ENCODE peak calls at places on chromosomes 4 and X, in ten cellular contexts. One of them, this sample, is unnamed.

GRCh38 chrX:13226214-13226613 is 93.6 kb downstream of the ATXN3L start:
- DNase-seq in hippocampal formation: no peak
- DNase-seq in SK-N-DZ: no peak
- DNase-seq in A549: no peak
- DNase-seq in nucleus accumbens: no peak
- DNase-seq in heart left ventricle: no peak
- DNase-seq in activated CD8-positive, alpha-beta memory T cell treated with anti-CD3 and anti-CD28 coated beads for 48 hours: no peak
- DNase-seq in NCI-H2107: no peak
- DNase-seq in stimulated activated CD4-positive, alpha-beta T cell treated with anti-CD3 and anti-CD28 coated beads, Interleukin-4, amount 100 ng/mL, for 48 hours: no peak
- DNase-seq in CD4-positive, alpha-beta memory T cell: no peak
- DNase-seq in this sample: no peak

GRCh38 chr4:15654556-15655222 is 468 bp downstream of the FBXL5 start:
- DNase-seq in A549: peak; percentile 19
- DNase-seq in activated CD8-positive, alpha-beta memory T cell treated with anti-CD3 and anti-CD28 coated beads for 48 hours: peak; percentile 32
- DNase-seq in SK-N-DZ: peak; percentile 33
- DNase-seq in CD4-positive, alpha-beta memory T cell: no peak
- DNase-seq in heart left ventricle: peak; percentile 62
- DNase-seq in nucleus accumbens: peak; percentile 44
- DNase-seq in hippocampal formation: peak; percentile 57
- DNase-seq in stimulated activated CD4-positive, alpha-beta T cell treated with anti-CD3 and anti-CD28 coated beads, Interleukin-4, amount 100 ng/mL, for 48 hours: no peak
- DNase-seq in NCI-H2107: no peak
- DNase-seq in this sample: no peak

GRCh38 chr4:113645771-113646455 is 115.6 kb downstream of the CAMK2D start:
- DNase-seq in activated CD8-positive, alpha-beta memory T cell treated with anti-CD3 and anti-CD28 coated beads for 48 hours: no peak
- DNase-seq in NCI-H2107: no peak
- DNase-seq in hippocampal formation: no peak
- DNase-seq in A549: peak; percentile 94
- DNase-seq in CD4-positive, alpha-beta memory T cell: no peak
- DNase-seq in stimulated activated CD4-positive, alpha-beta T cell treated with anti-CD3 and anti-CD28 coated beads, Interleukin-4, amount 100 ng/mL, for 48 hours: no peak
- DNase-seq in nucleus accumbens: no peak
- DNase-seq in heart left ventricle: no peak
- DNase-seq in SK-N-DZ: no peak
- DNase-seq in this sample: no peak

GRCh38 chr4:153112071-153112460 is 92.2 kb upstream of the TRIM2 start:
- DNase-seq in activated CD8-positive, alpha-beta memory T cell treated with anti-CD3 and anti-CD28 coated beads for 48 hours: no peak
- DNase-seq in NCI-H2107: no peak
- DNase-seq in A549: no peak
- DNase-seq in heart left ventricle: no peak
- DNase-seq in CD4-positive, alpha-beta memory T cell: no peak
- DNase-seq in nucleus accumbens: no peak
- DNase-seq in stimulated activated CD4-positive, alpha-beta T cell treated with anti-CD3 and anti-CD28 coated beads, Interleukin-4, amount 100 ng/mL, for 48 hours: no peak
- DNase-seq in SK-N-DZ: no peak
- DNase-seq in hippocampal formation: no peak
- DNase-seq in this sample: no peak

GRCh38 chr4:88858752-88859151 is 161.1 kb upstream of the NAP1L5 start:
- DNase-seq in activated CD8-positive, alpha-beta memory T cell treated with anti-CD3 and anti-CD28 coated beads for 48 hours: no peak
- DNase-seq in nucleus accumbens: no peak
- DNase-seq in NCI-H2107: no peak
- DNase-seq in A549: no peak
- DNase-seq in heart left ventricle: no peak
- DNase-seq in stimulated activated CD4-positive, alpha-beta T cell treated with anti-CD3 and anti-CD28 coated beads, Interleukin-4, amount 100 ng/mL, for 48 hours: no peak
- DNase-seq in hippocampal formation: no peak
- DNase-seq in SK-N-DZ: no peak
- DNase-seq in CD4-positive, alpha-beta memory T cell: no peak
- DNase-seq in this sample: no peak

GRCh38 chr4:153676984-153677383 is 7.1 kb upstream of the TLR2 start:
- DNase-seq in hippocampal formation: no peak
- DNase-seq in stimulated activated CD4-positive, alpha-beta T cell treated with anti-CD3 and anti-CD28 coated beads, Interleukin-4, amount 100 ng/mL, for 48 hours: no peak
- DNase-seq in SK-N-DZ: no peak
- DNase-seq in NCI-H2107: no peak
- DNase-seq in activated CD8-positive, alpha-beta memory T cell treated with anti-CD3 and anti-CD28 coated beads for 48 hours: no peak
- DNase-seq in A549: peak; percentile 25
- DNase-seq in nucleus accumbens: no peak
- DNase-seq in CD4-positive, alpha-beta memory T cell: no peak
- DNase-seq in heart left ventricle: no peak
- DNase-seq in this sample: peak; percentile 10

GRCh38 chr4:158155656-158156356 is 17.0 kb downstream of the GASK1B start:
- DNase-seq in SK-N-DZ: no peak
- DNase-seq in hippocampal formation: no peak
- DNase-seq in heart left ventricle: no peak
- DNase-seq in A549: no peak
- DNase-seq in nucleus accumbens: no peak
- DNase-seq in activated CD8-positive, alpha-beta memory T cell treated with anti-CD3 and anti-CD28 coated beads for 48 hours: no peak
- DNase-seq in NCI-H2107: no peak
- DNase-seq in stimulated activated CD4-positive, alpha-beta T cell treated with anti-CD3 and anti-CD28 coated beads, Interleukin-4, amount 100 ng/mL, for 48 hours: no peak
- DNase-seq in CD4-positive, alpha-beta memory T cell: no peak
- DNase-seq in this sample: no peak

GRCh38 chrX:24846551-24847170 is 152.9 kb downstream of the POLA1 start:
- DNase-seq in hippocampal formation: no peak
- DNase-seq in stimulated activated CD4-positive, alpha-beta T cell treated with anti-CD3 and anti-CD28 coated beads, Interleukin-4, amount 100 ng/mL, for 48 hours: no peak
- DNase-seq in SK-N-DZ: no peak
- DNase-seq in nucleus accumbens: no peak
- DNase-seq in activated CD8-positive, alpha-beta memory T cell treated with anti-CD3 and anti-CD28 coated beads for 48 hours: no peak
- DNase-seq in CD4-positive, alpha-beta memory T cell: no peak
- DNase-seq in heart left ventricle: no peak
- DNase-seq in A549: no peak
- DNase-seq in NCI-H2107: peak; percentile 1
- DNase-seq in this sample: no peak

GRCh38 chrX:135264210-135264609 is 12.3 kb downstream of the ETDA start:
- DNase-seq in SK-N-DZ: no peak
- DNase-seq in nucleus accumbens: no peak
- DNase-seq in hippocampal formation: no peak
- DNase-seq in activated CD8-positive, alpha-beta memory T cell treated with anti-CD3 and anti-CD28 coated beads for 48 hours: no peak
- DNase-seq in stimulated activated CD4-positive, alpha-beta T cell treated with anti-CD3 and anti-CD28 coated beads, Interleukin-4, amount 100 ng/mL, for 48 hours: no peak
- DNase-seq in heart left ventricle: no peak
- DNase-seq in NCI-H2107: no peak
- DNase-seq in A549: no peak
- DNase-seq in CD4-positive, alpha-beta memory T cell: no peak
- DNase-seq in this sample: no peak

GRCh38 chrX:148417934-148418333 is 82.5 kb upstream of the AFF2 start:
- DNase-seq in NCI-H2107: no peak
- DNase-seq in SK-N-DZ: no peak
- DNase-seq in CD4-positive, alpha-beta memory T cell: no peak
- DNase-seq in activated CD8-positive, alpha-beta memory T cell treated with anti-CD3 and anti-CD28 coated beads for 48 hours: no peak
- DNase-seq in hippocampal formation: no peak
- DNase-seq in heart left ventricle: no peak
- DNase-seq in stimulated activated CD4-positive, alpha-beta T cell treated with anti-CD3 and anti-CD28 coated beads, Interleukin-4, amount 100 ng/mL, for 48 hours: no peak
- DNase-seq in A549: no peak
- DNase-seq in nucleus accumbens: no peak
- DNase-seq in this sample: no peak

GRCh38 chrX:12895856-12896255 is 10.6 kb upstream of the TLR8 start:
- DNase-seq in heart left ventricle: no peak
- DNase-seq in nucleus accumbens: no peak
- DNase-seq in A549: no peak
- DNase-seq in NCI-H2107: no peak
- DNase-seq in activated CD8-positive, alpha-beta memory T cell treated with anti-CD3 and anti-CD28 coated beads for 48 hours: no peak
- DNase-seq in stimulated activated CD4-positive, alpha-beta T cell treated with anti-CD3 and anti-CD28 coated beads, Interleukin-4, amount 100 ng/mL, for 48 hours: no peak
- DNase-seq in SK-N-DZ: no peak
- DNase-seq in CD4-positive, alpha-beta memory T cell: no peak
- DNase-seq in hippocampal formation: no peak
- DNase-seq in this sample: no peak

GRCh38 chrX:67555578-67556203 is 11.9 kb downstream of the AR start:
- DNase-seq in SK-N-DZ: peak; percentile 29
- DNase-seq in stimulated activated CD4-positive, alpha-beta T cell treated with anti-CD3 and anti-CD28 coated beads, Interleukin-4, amount 100 ng/mL, for 48 hours: no peak
- DNase-seq in A549: peak; percentile 61
- DNase-seq in CD4-positive, alpha-beta memory T cell: no peak
- DNase-seq in nucleus accumbens: no peak
- DNase-seq in activated CD8-positive, alpha-beta memory T cell treated with anti-CD3 and anti-CD28 coated beads for 48 hours: no peak
- DNase-seq in hippocampal formation: no peak
- DNase-seq in heart left ventricle: no peak
- DNase-seq in NCI-H2107: peak; percentile 12
- DNase-seq in this sample: no peak

GRCh38 chr4:16253127-16253960 is 27.1 kb upstream of the TAPT1 start:
- DNase-seq in nucleus accumbens: no peak
- DNase-seq in activated CD8-positive, alpha-beta memory T cell treated with anti-CD3 and anti-CD28 coated beads for 48 hours: no peak
- DNase-seq in A549: peak; percentile 32
- DNase-seq in NCI-H2107: no peak
- DNase-seq in hippocampal formation: no peak
- DNase-seq in SK-N-DZ: no peak
- DNase-seq in heart left ventricle: no peak
- DNase-seq in stimulated activated CD4-positive, alpha-beta T cell treated with anti-CD3 and anti-CD28 coated beads, Interleukin-4, amount 100 ng/mL, for 48 hours: no peak
- DNase-seq in CD4-positive, alpha-beta memory T cell: no peak
- DNase-seq in this sample: peak; percentile 20

GRCh38 chrX:18410038-18410437 is 15.4 kb upstream of the CDKL5 start:
- DNase-seq in heart left ventricle: no peak
- DNase-seq in activated CD8-positive, alpha-beta memory T cell treated with anti-CD3 and anti-CD28 coated beads for 48 hours: no peak
- DNase-seq in stimulated activated CD4-positive, alpha-beta T cell treated with anti-CD3 and anti-CD28 coated beads, Interleukin-4, amount 100 ng/mL, for 48 hours: no peak
- DNase-seq in NCI-H2107: no peak
- DNase-seq in CD4-positive, alpha-beta memory T cell: no peak
- DNase-seq in A549: peak; percentile 75
- DNase-seq in SK-N-DZ: no peak
- DNase-seq in hippocampal formation: no peak
- DNase-seq in nucleus accumbens: no peak
- DNase-seq in this sample: no peak

GRCh38 chrX:85922821-85923220 is 124.5 kb downstream of the CHM start:
- DNase-seq in nucleus accumbens: no peak
- DNase-seq in CD4-positive, alpha-beta memory T cell: no peak
- DNase-seq in stimulated activated CD4-positive, alpha-beta T cell treated with anti-CD3 and anti-CD28 coated beads, Interleukin-4, amount 100 ng/mL, for 48 hours: no peak
- DNase-seq in activated CD8-positive, alpha-beta memory T cell treated with anti-CD3 and anti-CD28 coated beads for 48 hours: no peak
- DNase-seq in hippocampal formation: no peak
- DNase-seq in NCI-H2107: no peak
- DNase-seq in SK-N-DZ: no peak
- DNase-seq in heart left ventricle: no peak
- DNase-seq in A549: no peak
- DNase-seq in this sample: peak; percentile 28

GRCh38 chrX:20060961-20061868 is 55.5 kb downstream of the MAP7D2 start:
- DNase-seq in CD4-positive, alpha-beta memory T cell: no peak
- DNase-seq in heart left ventricle: no peak
- DNase-seq in A549: no peak
- DNase-seq in hippocampal formation: no peak
- DNase-seq in NCI-H2107: peak; percentile 86
- DNase-seq in activated CD8-positive, alpha-beta memory T cell treated with anti-CD3 and anti-CD28 coated beads for 48 hours: no peak
- DNase-seq in SK-N-DZ: no peak
- DNase-seq in stimulated activated CD4-positive, alpha-beta T cell treated with anti-CD3 and anti-CD28 coated beads, Interleukin-4, amount 100 ng/mL, for 48 hours: no peak
- DNase-seq in nucleus accumbens: no peak
- DNase-seq in this sample: no peak

GRCh38 chr4:128354205-128354821 is 66.7 kb upstream of the PGRMC2 start:
- DNase-seq in hippocampal formation: no peak
- DNase-seq in NCI-H2107: no peak
- DNase-seq in A549: peak; percentile 88
- DNase-seq in SK-N-DZ: no peak
- DNase-seq in heart left ventricle: peak; percentile 37
- DNase-seq in nucleus accumbens: no peak
- DNase-seq in activated CD8-positive, alpha-beta memory T cell treated with anti-CD3 and anti-CD28 coated beads for 48 hours: no peak
- DNase-seq in stimulated activated CD4-positive, alpha-beta T cell treated with anti-CD3 and anti-CD28 coated beads, Interleukin-4, amount 100 ng/mL, for 48 hours: no peak
- DNase-seq in CD4-positive, alpha-beta memory T cell: no peak
- DNase-seq in this sample: peak; percentile 69

GRCh38 chr4:185998791-185999190 is 70.2 kb upstream of the TLR3 start:
- DNase-seq in heart left ventricle: no peak
- DNase-seq in A549: no peak
- DNase-seq in NCI-H2107: peak; percentile 1
- DNase-seq in CD4-positive, alpha-beta memory T cell: no peak
- DNase-seq in hippocampal formation: no peak
- DNase-seq in activated CD8-positive, alpha-beta memory T cell treated with anti-CD3 and anti-CD28 coated beads for 48 hours: no peak
- DNase-seq in stimulated activated CD4-positive, alpha-beta T cell treated with anti-CD3 and anti-CD28 coated beads, Interleukin-4, amount 100 ng/mL, for 48 hours: no peak
- DNase-seq in nucleus accumbens: no peak
- DNase-seq in SK-N-DZ: no peak
- DNase-seq in this sample: no peak

GRCh38 chrX:15142084-15142715 is 127.7 kb downstream of the ASB9 start:
- DNase-seq in SK-N-DZ: no peak
- DNase-seq in nucleus accumbens: no peak
- DNase-seq in hippocampal formation: no peak
- DNase-seq in NCI-H2107: no peak
- DNase-seq in activated CD8-positive, alpha-beta memory T cell treated with anti-CD3 and anti-CD28 coated beads for 48 hours: no peak
- DNase-seq in A549: no peak
- DNase-seq in CD4-positive, alpha-beta memory T cell: peak; percentile 21
- DNase-seq in stimulated activated CD4-positive, alpha-beta T cell treated with anti-CD3 and anti-CD28 coated beads, Interleukin-4, amount 100 ng/mL, for 48 hours: no peak
- DNase-seq in heart left ventricle: no peak
- DNase-seq in this sample: no peak

GRCh38 chr4:80072607-80073361 is at the start of gene ANTXR2:
- DNase-seq in activated CD8-positive, alpha-beta memory T cell treated with anti-CD3 and anti-CD28 coated beads for 48 hours: peak; percentile 43
- DNase-seq in CD4-positive, alpha-beta memory T cell: peak; percentile 68
- DNase-seq in heart left ventricle: peak; percentile 97
- DNase-seq in hippocampal formation: peak; percentile 58
- DNase-seq in NCI-H2107: no peak
- DNase-seq in A549: peak; percentile 63
- DNase-seq in stimulated activated CD4-positive, alpha-beta T cell treated with anti-CD3 and anti-CD28 coated beads, Interleukin-4, amount 100 ng/mL, for 48 hours: peak; percentile 62
- DNase-seq in nucleus accumbens: peak; percentile 48
- DNase-seq in SK-N-DZ: peak; percentile 85
- DNase-seq in this sample: peak; percentile 95

GRCh38 chrX:129632443-129632842 is 22.3 kb downstream of the APLN start:
- DNase-seq in A549: no peak
- DNase-seq in hippocampal formation: no peak
- DNase-seq in nucleus accumbens: no peak
- DNase-seq in CD4-positive, alpha-beta memory T cell: no peak
- DNase-seq in activated CD8-positive, alpha-beta memory T cell treated with anti-CD3 and anti-CD28 coated beads for 48 hours: no peak
- DNase-seq in stimulated activated CD4-positive, alpha-beta T cell treated with anti-CD3 and anti-CD28 coated beads, Interleukin-4, amount 100 ng/mL, for 48 hours: no peak
- DNase-seq in NCI-H2107: no peak
- DNase-seq in heart left ventricle: no peak
- DNase-seq in SK-N-DZ: no peak
- DNase-seq in this sample: peak; percentile 20

GRCh38 chrX:2696698-2697215 is 5.7 kb downstream of the CD99 start:
- DNase-seq in activated CD8-positive, alpha-beta memory T cell treated with anti-CD3 and anti-CD28 coated beads for 48 hours: no peak
- DNase-seq in heart left ventricle: no peak
- DNase-seq in CD4-positive, alpha-beta memory T cell: peak; percentile 76
- DNase-seq in A549: peak; percentile 35
- DNase-seq in SK-N-DZ: no peak
- DNase-seq in NCI-H2107: no peak
- DNase-seq in hippocampal formation: no peak
- DNase-seq in nucleus accumbens: no peak
- DNase-seq in stimulated activated CD4-positive, alpha-beta T cell treated with anti-CD3 and anti-CD28 coated beads, Interleukin-4, amount 100 ng/mL, for 48 hours: no peak
- DNase-seq in this sample: peak; percentile 50

GRCh38 chr4:76830612-76831474 is 67.1 kb downstream of the SOWAHB start:
- DNase-seq in A549: peak; percentile 88
- DNase-seq in stimulated activated CD4-positive, alpha-beta T cell treated with anti-CD3 and anti-CD28 coated beads, Interleukin-4, amount 100 ng/mL, for 48 hours: no peak
- DNase-seq in hippocampal formation: no peak
- DNase-seq in heart left ventricle: no peak
- DNase-seq in NCI-H2107: no peak
- DNase-seq in activated CD8-positive, alpha-beta memory T cell treated with anti-CD3 and anti-CD28 coated beads for 48 hours: no peak
- DNase-seq in CD4-positive, alpha-beta memory T cell: no peak
- DNase-seq in SK-N-DZ: no peak
- DNase-seq in nucleus accumbens: no peak
- DNase-seq in this sample: peak; percentile 71

GRCh38 chrX:130726661-130727060 is 176.3 kb downstream of the ENOX2 start:
- DNase-seq in activated CD8-positive, alpha-beta memory T cell treated with anti-CD3 and anti-CD28 coated beads for 48 hours: no peak
- DNase-seq in SK-N-DZ: no peak
- DNase-seq in A549: no peak
- DNase-seq in NCI-H2107: no peak
- DNase-seq in nucleus accumbens: no peak
- DNase-seq in hippocampal formation: no peak
- DNase-seq in CD4-positive, alpha-beta memory T cell: no peak
- DNase-seq in heart left ventricle: no peak
- DNase-seq in stimulated activated CD4-positive, alpha-beta T cell treated with anti-CD3 and anti-CD28 coated beads, Interleukin-4, amount 100 ng/mL, for 48 hours: no peak
- DNase-seq in this sample: no peak

GRCh38 chrX:130772313-130773140 is 130.5 kb downstream of the ENOX2 start:
- DNase-seq in CD4-positive, alpha-beta memory T cell: no peak
- DNase-seq in nucleus accumbens: no peak
- DNase-seq in NCI-H2107: peak; percentile 71
- DNase-seq in heart left ventricle: no peak
- DNase-seq in stimulated activated CD4-positive, alpha-beta T cell treated with anti-CD3 and anti-CD28 coated beads, Interleukin-4, amount 100 ng/mL, for 48 hours: no peak
- DNase-seq in activated CD8-positive, alpha-beta memory T cell treated with anti-CD3 and anti-CD28 coated beads for 48 hours: no peak
- DNase-seq in SK-N-DZ: peak; percentile 91
- DNase-seq in A549: peak; percentile 40
- DNase-seq in hippocampal formation: no peak
- DNase-seq in this sample: peak; percentile 1

GRCh38 chr4:48509543-48509942 is 19.5 kb downstream of the ZAR1 start:
- DNase-seq in A549: no peak
- DNase-seq in activated CD8-positive, alpha-beta memory T cell treated with anti-CD3 and anti-CD28 coated beads for 48 hours: no peak
- DNase-seq in SK-N-DZ: no peak
- DNase-seq in heart left ventricle: no peak
- DNase-seq in stimulated activated CD4-positive, alpha-beta T cell treated with anti-CD3 and anti-CD28 coated beads, Interleukin-4, amount 100 ng/mL, for 48 hours: no peak
- DNase-seq in nucleus accumbens: no peak
- DNase-seq in CD4-positive, alpha-beta memory T cell: no peak
- DNase-seq in NCI-H2107: no peak
- DNase-seq in hippocampal formation: no peak
- DNase-seq in this sample: no peak

GRCh38 chrX:35499071-35499862 is 298.9 kb upstream of the MAGEB16 start:
- DNase-seq in CD4-positive, alpha-beta memory T cell: no peak
- DNase-seq in activated CD8-positive, alpha-beta memory T cell treated with anti-CD3 and anti-CD28 coated beads for 48 hours: no peak
- DNase-seq in stimulated activated CD4-positive, alpha-beta T cell treated with anti-CD3 and anti-CD28 coated beads, Interleukin-4, amount 100 ng/mL, for 48 hours: no peak
- DNase-seq in nucleus accumbens: no peak
- DNase-seq in NCI-H2107: no peak
- DNase-seq in hippocampal formation: no peak
- DNase-seq in heart left ventricle: no peak
- DNase-seq in A549: no peak
- DNase-seq in SK-N-DZ: no peak
- DNase-seq in this sample: no peak

GRCh38 chrX:134484039-134484438 is 24.1 kb downstream of the HPRT1 start:
- DNase-seq in A549: peak; percentile 67
- DNase-seq in activated CD8-positive, alpha-beta memory T cell treated with anti-CD3 and anti-CD28 coated beads for 48 hours: no peak
- DNase-seq in SK-N-DZ: peak; percentile 48
- DNase-seq in heart left ventricle: no peak
- DNase-seq in hippocampal formation: no peak
- DNase-seq in stimulated activated CD4-positive, alpha-beta T cell treated with anti-CD3 and anti-CD28 coated beads, Interleukin-4, amount 100 ng/mL, for 48 hours: no peak
- DNase-seq in CD4-positive, alpha-beta memory T cell: peak; percentile 36
- DNase-seq in nucleus accumbens: no peak
- DNase-seq in NCI-H2107: peak; percentile 16
- DNase-seq in this sample: no peak